ENCODE peak calls at places on chromosomes 12 and 14, in four cellular contexts. One of them, this sample, is unnamed.

GRCh38 chr12:88298761-88299242 is 156.7 kb downstream of the TMTC3 start:
- DNase-seq in H4: peak; percentile 71
- DNase-seq in activated gamma-delta T cell treated with anti-CD3 and anti-CD28 coated beads, Interleukin-2, amount 50 U/mL, for 16 hours: no peak
- DNase-seq in right cardiac atrium: no peak
- DNase-seq in this sample: no peak

GRCh38 chr12:51246254-51246853 is 7.7 kb downstream of the DAZAP2 start:
- DNase-seq in H4: peak; percentile 68
- DNase-seq in right cardiac atrium: no peak
- DNase-seq in activated gamma-delta T cell treated with anti-CD3 and anti-CD28 coated beads, Interleukin-2, amount 50 U/mL, for 16 hours: no peak
- DNase-seq in this sample: no peak

GRCh38 chr12:125889742-125890141 is 824.5 kb downstream of the AACS start:
- DNase-seq in activated gamma-delta T cell treated with anti-CD3 and anti-CD28 coated beads, Interleukin-2, amount 50 U/mL, for 16 hours: no peak
- DNase-seq in H4: no peak
- DNase-seq in right cardiac atrium: no peak
- DNase-seq in this sample: peak; percentile 10

GRCh38 chr12:49244161-49244560 is 20.7 kb upstream of the TUBA1C start:
- DNase-seq in activated gamma-delta T cell treated with anti-CD3 and anti-CD28 coated beads, Interleukin-2, amount 50 U/mL, for 16 hours: no peak
- DNase-seq in right cardiac atrium: no peak
- DNase-seq in H4: peak; percentile 55
- DNase-seq in this sample: no peak

GRCh38 chr14:103091041-103091882 is 3.3 kb upstream of the EXOC3L4 start:
- DNase-seq in H4: peak; percentile 24
- DNase-seq in right cardiac atrium: peak; percentile 88
- DNase-seq in activated gamma-delta T cell treated with anti-CD3 and anti-CD28 coated beads, Interleukin-2, amount 50 U/mL, for 16 hours: peak; percentile 63
- DNase-seq in this sample: peak; percentile 96

GRCh38 chr14:69694730-69695663 is 71.9 kb upstream of the SRSF5 start:
- DNase-seq in H4: no peak
- DNase-seq in activated gamma-delta T cell treated with anti-CD3 and anti-CD28 coated beads, Interleukin-2, amount 50 U/mL, for 16 hours: no peak
- DNase-seq in right cardiac atrium: peak; percentile 51
- DNase-seq in this sample: no peak

GRCh38 chr12:69885656-69886055 is 60.6 kb downstream of the MYRFL start:
- DNase-seq in activated gamma-delta T cell treated with anti-CD3 and anti-CD28 coated beads, Interleukin-2, amount 50 U/mL, for 16 hours: no peak
- DNase-seq in right cardiac atrium: no peak
- DNase-seq in H4: no peak
- DNase-seq in this sample: no peak

GRCh38 chr12:41856228-41856627 is 288.4 kb downstream of the GXYLT1 start:
- DNase-seq in activated gamma-delta T cell treated with anti-CD3 and anti-CD28 coated beads, Interleukin-2, amount 50 U/mL, for 16 hours: no peak
- DNase-seq in right cardiac atrium: no peak
- DNase-seq in H4: no peak
- DNase-seq in this sample: no peak

GRCh38 chr12:122867701-122868461 is 28.0 kb downstream of the VPS37B start:
- DNase-seq in right cardiac atrium: peak; percentile 84
- DNase-seq in activated gamma-delta T cell treated with anti-CD3 and anti-CD28 coated beads, Interleukin-2, amount 50 U/mL, for 16 hours: no peak
- DNase-seq in H4: no peak
- DNase-seq in this sample: peak; percentile 93

GRCh38 chr12:27965966-27966365 is 6.6 kb downstream of the PTHLH start:
- DNase-seq in H4: peak; percentile 41
- DNase-seq in activated gamma-delta T cell treated with anti-CD3 and anti-CD28 coated beads, Interleukin-2, amount 50 U/mL, for 16 hours: no peak
- DNase-seq in right cardiac atrium: no peak
- DNase-seq in this sample: no peak

GRCh38 chr14:90368946-90369721 is 27.7 kb upstream of the CALM1 start:
- DNase-seq in H4: no peak
- DNase-seq in activated gamma-delta T cell treated with anti-CD3 and anti-CD28 coated beads, Interleukin-2, amount 50 U/mL, for 16 hours: no peak
- DNase-seq in right cardiac atrium: no peak
- DNase-seq in this sample: no peak

GRCh38 chr12:90585640-90586304 is 369.2 kb downstream of the CCER1 start:
- DNase-seq in right cardiac atrium: no peak
- DNase-seq in H4: no peak
- DNase-seq in activated gamma-delta T cell treated with anti-CD3 and anti-CD28 coated beads, Interleukin-2, amount 50 U/mL, for 16 hours: no peak
- DNase-seq in this sample: no peak

GRCh38 chr12:16587514-16587913 is 18.4 kb downstream of the LMO3 start:
- DNase-seq in right cardiac atrium: no peak
- DNase-seq in activated gamma-delta T cell treated with anti-CD3 and anti-CD28 coated beads, Interleukin-2, amount 50 U/mL, for 16 hours: no peak
- DNase-seq in H4: no peak
- DNase-seq in this sample: no peak

GRCh38 chr12:105569886-105570285 is 239.4 kb downstream of the C12orf75 start:
- DNase-seq in right cardiac atrium: no peak
- DNase-seq in activated gamma-delta T cell treated with anti-CD3 and anti-CD28 coated beads, Interleukin-2, amount 50 U/mL, for 16 hours: no peak
- DNase-seq in H4: peak; percentile 30
- DNase-seq in this sample: no peak

GRCh38 chr12:32290411-32290810 is 108.9 kb upstream of the FGD4 start:
- DNase-seq in activated gamma-delta T cell treated with anti-CD3 and anti-CD28 coated beads, Interleukin-2, amount 50 U/mL, for 16 hours: no peak
- DNase-seq in H4: peak; percentile 21
- DNase-seq in right cardiac atrium: no peak
- DNase-seq in this sample: no peak

GRCh38 chr12:34289431-34290190 is 267.3 kb downstream of the ALG10 start:
- DNase-seq in activated gamma-delta T cell treated with anti-CD3 and anti-CD28 coated beads, Interleukin-2, amount 50 U/mL, for 16 hours: no peak
- DNase-seq in right cardiac atrium: peak; percentile 30
- DNase-seq in H4: no peak
- DNase-seq in this sample: no peak